ENCODE peak calls at places on chromosomes 2 and 18, in four cellular contexts. T, P, E and X are unnamed samples.

GRCh38 chr2:85409719-85410583 is at the start of gene CAPG:
- DNase-seq in P (peak; percentile 88), E (peak; percentile 94), T (peak; percentile 89), X (peak; percentile 50)

GRCh38 chr18:36247036-36247435 is 50.5 kb upstream of the FHOD3 start:
- DNase-seq in T (no peak), P (no peak), E (no peak), X (no peak)

GRCh38 chr2:49972699-49973098 is 818.4 kb upstream of the FSHR start:
- DNase-seq in P (no peak), E (no peak), T (no peak), X (no peak)

GRCh38 chr2:64085936-64086335 is 58.3 kb downstream of the PELI1 start:
- DNase-seq in T (no peak), P (no peak), E (no peak), X (no peak)

GRCh38 chr2:33709986-33710385 is 110.9 kb upstream of the FAM98A start:
- DNase-seq in E (no peak), T (no peak), P (no peak), X (no peak)

GRCh38 chr2:54058449-54058848 is 57.0 kb upstream of the ACYP2 start:
- DNase-seq in E (no peak), P (no peak), T (no peak), X (no peak)

GRCh38 chr2:98502556-98503335 is 58.1 kb downstream of the INPP4A start:
- DNase-seq in E (no peak), T (no peak), P (no peak), X (no peak)

GRCh38 chr2:55598056-55598795 is 19.2 kb downstream of the PPP4R3B start:
- DNase-seq in P (no peak), T (no peak), E (no peak), X (no peak)

GRCh38 chr2:145687445-145688104 is 1167.7 kb upstream of the ZEB2 start:
- DNase-seq in E (no peak), T (no peak), P (no peak), X (no peak)

GRCh38 chr2:239468491-239469017 is 67.7 kb upstream of the HDAC4 start:
- DNase-seq in E (no peak), P (no peak), T (no peak), X (no peak)

GRCh38 chr2:42886921-42887320 is 94.5 kb upstream of the HAAO start:
- DNase-seq in E (no peak), T (no peak), P (no peak), X (no peak)

GRCh38 chr2:3108710-3109702 is 268.6 kb downstream of the EIPR1 start:
- DNase-seq in T (no peak), E (no peak), P (no peak), X (no peak)

GRCh38 chr2:150619607-150620330 is 132.3 kb upstream of the RND3 start:
- DNase-seq in T (no peak), P (no peak), E (no peak), X (peak; percentile 42)

GRCh38 chr2:192969055-192969454 is 774.3 kb upstream of the TMEFF2 start:
- DNase-seq in E (no peak), P (no peak), T (no peak), X (no peak)

GRCh38 chr2:134122610-134123009 is 131.3 kb upstream of the MGAT5 start:
- DNase-seq in T (no peak), P (no peak), E (no peak), X (no peak)

GRCh38 chr2:232537079-232537478 is 2.4 kb upstream of the CHRNG start:
- DNase-seq in T (peak; percentile 54), P (no peak), E (no peak), X (no peak)

GRCh38 chr2:788227-789032 is 111.2 kb upstream of the TMEM18 start:
- DNase-seq in E (no peak), P (no peak), T (no peak), X (no peak)

GRCh38 chr2:69559696-69560482 is 83.7 kb downstream of the AAK1 start:
- DNase-seq in E (no peak), P (no peak), T (no peak), X (peak; percentile 72)

GRCh38 chr2:32745191-32745590 is 117.3 kb downstream of the TTC27 start:
- DNase-seq in T (no peak), E (no peak), P (no peak), X (no peak)

GRCh38 chr2:28185881-28186280 is 206.8 kb upstream of the FOSL2 start:
- DNase-seq in T (no peak), E (no peak), P (no peak), X (no peak)

GRCh38 chr18:57352761-57353136 is 392 bp downstream of the ST8SIA3 start:
- DNase-seq in E (no peak), T (no peak), P (no peak), X (no peak)

GRCh38 chr2:58283931-58284330 is 42.8 kb upstream of the FANCL start:
- DNase-seq in P (no peak), E (no peak), T (no peak), X (no peak)

GRCh38 chr18:61609131-61609530 is 275.9 kb downstream of the CDH20 start:
- DNase-seq in P (no peak), T (no peak), E (no peak), X (no peak)

GRCh38 chr2:120539937-120540718 is 194.2 kb downstream of the INHBB start:
- DNase-seq in P (no peak), T (peak; percentile 61), E (peak; percentile 21), X (peak; percentile 88)

GRCh38 chr2:207463996-207464395 is 65.8 kb upstream of the CREB1 start:
- DNase-seq in T (no peak), P (no peak), E (no peak), X (no peak)

GRCh38 chr2:222713007-222713406 is 41.5 kb downstream of the MOGAT1 start:
- DNase-seq in T (no peak), P (no peak), E (no peak), X (no peak)

GRCh38 chr18:55513199-55513598 is 74.8 kb downstream of the TCF4 start:
- DNase-seq in T (no peak), P (no peak), E (no peak), X (no peak)

GRCh38 chr2:165793161-165793778 is 777 bp downstream of the GALNT3 start:
- DNase-seq in E (peak; percentile 56), P (peak; percentile 85), T (peak; percentile 52), X (peak; percentile 50)

GRCh38 chr2:226643550-226644275 is 155.9 kb downstream of the IRS1 start:
- DNase-seq in T (no peak), E (no peak), P (no peak), X (no peak)

GRCh38 chr18:69956037-69956436 is 8.4 kb upstream of the CD226 start:
- DNase-seq in T (no peak), E (no peak), P (no peak), X (no peak)

GRCh38 chr2:200380833-200381542 is 74.5 kb downstream of the SPATS2L start:
- DNase-seq in E (no peak), P (no peak), T (no peak), X (no peak)

GRCh38 chr2:5766051-5766450 is 73.9 kb downstream of the SOX11 start:
- DNase-seq in E (no peak), P (no peak), T (no peak), X (no peak)
- H3K4me1 ChIP-seq in E (no peaks in the 10 kb centered on the region), P (no peaks in the 10 kb centered on the region), T (no peaks in the 10 kb centered on the region), X (peaks cover 3% of the 10 kb centered on the region)

DNA sequence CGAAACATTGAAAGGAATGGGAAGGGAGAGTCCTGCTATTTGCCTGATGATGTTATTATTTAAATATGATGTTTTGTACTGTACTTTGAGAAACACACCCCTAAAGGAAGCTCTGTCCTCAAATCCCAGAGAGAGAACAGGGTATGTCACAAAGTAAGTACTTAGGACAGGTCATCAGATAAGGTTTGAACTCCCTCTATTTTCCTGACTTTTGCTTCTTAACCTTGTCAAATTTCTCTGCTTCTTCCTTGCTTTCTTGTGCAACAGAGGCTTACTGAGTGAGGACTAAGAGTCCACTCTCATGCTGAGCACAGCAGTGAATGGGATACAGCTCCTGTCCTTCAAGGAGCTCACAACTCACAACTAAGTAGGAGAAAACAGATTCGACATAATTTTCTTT is 3.7 kb downstream of the DGUOK start:
- DNase-seq in E (no peak), P (no peak), T (no peak), X (no peak)
- H3K4me1 ChIP-seq in E (peaks cover 50% of the 10 kb centered on the region), P (peaks cover 35% of the 10 kb centered on the region), T (peaks cover 44% of the 10 kb centered on the region), X (peaks cover 20% of the 10 kb centered on the region)

GRCh38 chr2:78839259-78839658 is 186.2 kb upstream of the REG3G start:
- DNase-seq in P (no peak), E (no peak), T (no peak), X (no peak)
- H3K4me1 ChIP-seq in P (no peaks in the 10 kb centered on the region), E (no peaks in the 10 kb centered on the region), T (no peaks in the 10 kb centered on the region), X (no peaks in the 10 kb centered on the region)

GRCh38 chr2:158988501-158988900 is 20.1 kb downstream of the TANC1 start:
- DNase-seq in P (peak; percentile 8), E (no peak), T (no peak), X (no peak)
- H3K4me1 ChIP-seq in P (peaks cover 47% of the 10 kb centered on the region), E (no peaks in the 10 kb centered on the region), T (peaks cover 48% of the 10 kb centered on the region), X (peaks cover 12% of the 10 kb centered on the region)

GRCh38 chr2:65751422-65751821 is 319.0 kb upstream of the SPRED2 start:
- DNase-seq in E (no peak), P (no peak), T (no peak), X (no peak)

GRCh38 chr2:65744801-65745200 is 312.4 kb upstream of the SPRED2 start:
- DNase-seq in T (no peak), P (no peak), E (no peak), X (no peak)

GRCh38 chr2:65749549-65749948 is 317.1 kb upstream of the SPRED2 start:
- DNase-seq in T (no peak), E (no peak), P (no peak), X (no peak)

GRCh38 chr2:65742977-65743376 is 310.6 kb upstream of the SPRED2 start:
- DNase-seq in E (no peak), T (no peak), P (no peak), X (no peak)

GRCh38 chr2:65746919-65747678 is 314.7 kb upstream of the SPRED2 start:
- DNase-seq in P (no peak), T (no peak), E (no peak), X (no peak)
- H3K4me1 ChIP-seq in P (no peaks in the 10 kb centered on the region), T (no peaks in the 10 kb centered on the region), E (no peaks in the 10 kb centered on the region), X (no peaks in the 10 kb centered on the region)